ENCODE peak calls at places on chromosome 2, in ten cellular contexts. H is EH; J is GM18507; T is naive thymus-derived CD8-positive, alpha-beta T cell; I is vagina; E is aorta; U is GM13977; X is stomach; Q is T-cell; Y is HEK293T. D is an unnamed sample.

GRCh38 chr2:27029051-27029450 is 3.7 kb upstream of the TMEM214 start:
- DNase-seq in H (no peak), J (no peak), T (no peak), I (no peak), E (no peak), U (no peak), X (no peak), Q (no peak), Y (no peak), D (no peak)

GRCh38 chr2:120831891-120832290 is 96.2 kb downstream of the GLI2 start:
- DNase-seq in H (no peak), J (no peak), T (no peak), I (no peak), E (peak; percentile 29), U (no peak), X (no peak), Q (no peak), Y (no peak), D (no peak)

GRCh38 chr2:218010116-218010837 is 7.5 kb upstream of the TNS1 start:
- DNase-seq in H (peak; percentile 71), J (peak; percentile 30), T (peak; percentile 30), I (no peak), E (no peak), U (peak; percentile 83), X (peak; percentile 65), Q (peak; percentile 11), Y (peak; percentile 74), D (peak; percentile 7)

GRCh38 chr2:29053223-29053622 is 21.1 kb downstream of the PCARE start:
- DNase-seq in H (no peak), J (no peak), T (no peak), I (no peak), E (no peak), U (no peak), X (no peak), Q (no peak), Y (no peak), D (no peak)

GRCh38 chr2:233519787-233520611 is 46.6 kb downstream of the USP40 start:
- DNase-seq in H (no peak), J (peak; percentile 9), T (no peak), I (no peak), E (no peak), U (no peak), X (no peak), Q (no peak), Y (no peak), D (no peak)

GRCh38 chr2:64562148-64562784 is 38.1 kb downstream of the AFTPH start:
- DNase-seq in H (peak; percentile 22), J (no peak), T (peak; percentile 57), I (no peak), E (no peak), U (no peak), X (no peak), Q (no peak), Y (no peak), D (peak; percentile 39)

GRCh38 chr2:192544371-192544955 is 349.7 kb upstream of the TMEFF2 start:
- DNase-seq in H (no peak), J (no peak), T (no peak), I (no peak), E (no peak), U (no peak), X (no peak), Q (no peak), Y (no peak), D (no peak)

GRCh38 chr2:28516950-28517349 is 21.1 kb downstream of the PLB1 start:
- DNase-seq in H (no peak), J (no peak), T (no peak), I (no peak), E (no peak), U (no peak), X (no peak), Q (no peak), Y (no peak), D (no peak)

GRCh38 chr2:168530980-168531379 is 74.9 kb downstream of the CERS6 start:
- DNase-seq in H (peak; percentile 75), J (no peak), T (no peak), I (no peak), E (no peak), U (no peak), X (no peak), Q (no peak), Y (no peak), D (no peak)

GRCh38 chr2:241542278-241542605 is 16.3 kb upstream of the BOK start:
- DNase-seq in H (no peak), J (no peak), T (no peak), I (no peak), E (no peak), U (peak; percentile 22), X (no peak), Q (no peak), Y (no peak), D (no peak)

GRCh38 chr2:172427990-172428840 is 829 bp downstream of the ITGA6 start:
- DNase-seq in H (peak; percentile 37), J (no peak), T (peak; percentile 75), I (no peak), E (peak; percentile 51), U (no peak), X (peak; percentile 73), Q (peak; percentile 60), Y (peak; percentile 49), D (peak; percentile 59)